ENCODE peak calls at places on chromosomes 11 and 22, in eight cellular contexts. U is transverse colon; Z is CD4-positive, CD25-positive, alpha-beta regulatory T cell; M is heart left ventricle; W is osteoblast; T is spleen; C is SJCRH30; D is PC-3. G is an unnamed sample. For H3K9me3, the result is how much of the 10 kb centered on the place peaks cover.

GRCh38 chr11:46239801-46240061 is 37.7 kb upstream of the CREB3L1 start:
- DNase-seq in T (no peak), U (no peak), W (no peak), C (no peak), D (no peak), M (no peak), Z (no peak), G (no peak)

GRCh38 chr22:10727393-10727792 is 4800.6 kb upstream of the OR11H1 start:
- DNase-seq in M (no peak), U (no peak), Z (no peak), D (no peak), T (no peak), C (no peak), W (no peak), G (no peak)

GRCh38 chr22:46370584-46371373 is 35.3 kb downstream of the TRMU start:
- DNase-seq in T (no peak), Z (no peak), D (no peak), M (peak), C (no peak), W (no peak), U (no peak), G (no peak)

GRCh38 chr11:97557399-97557798 is 1167.6 kb downstream of the JRKL start:
- DNase-seq in U (no peak), Z (no peak), W (no peak), D (peak), C (no peak), T (no peak), M (no peak), G (no peak)

GRCh38 chr22:29443861-29444431 is 5.6 kb downstream of the RFPL1 start:
- DNase-seq in D (no peak), Z (no peak), M (no peak), W (no peak), T (no peak), C (no peak), U (no peak), G (no peak)

GRCh38 chr22:49575703-49576081 is 252.0 kb downstream of the BRD1 start:
- DNase-seq in W (peak), M (no peak), D (no peak), C (no peak), T (peak), Z (no peak), U (no peak), G (no peak)

GRCh38 chr22:36816635-36817428 is at the start of gene PVALB:
- DNase-seq in D (peak), C (no peak), T (no peak), M (peak), W (peak), Z (no peak), U (no peak), G (no peak)

GRCh38 chr11:87020764-87021365 is 16.9 kb upstream of the TMEM135 start:
- DNase-seq in T (no peak), D (no peak), C (no peak), M (no peak), W (peak), Z (no peak), U (no peak), G (no peak)

GRCh38 chr11:125079878-125080530 is 16.9 kb downstream of the SLC37A2 start:
- DNase-seq in U (no peak), D (no peak), C (no peak), T (no peak), Z (no peak), W (no peak), M (no peak), G (no peak)

GRCh38 chr11:124278261-124278660 is 22.1 kb downstream of the OR8G5 start:
- DNase-seq in C (no peak), D (no peak), U (no peak), Z (no peak), M (no peak), T (no peak), W (no peak), G (no peak)

GRCh38 chr11:122703541-122704272 is 48.2 kb downstream of the UBASH3B start:
- DNase-seq in W (no peak), M (no peak), D (peak), T (no peak), U (no peak), C (no peak), Z (no peak), G (no peak)

GRCh38 chr11:119680899-119681370 is 48.1 kb downstream of the NECTIN1 start:
- DNase-seq in W (no peak), Z (no peak), D (peak), U (no peak), M (peak), C (no peak), T (no peak), G (no peak)

GRCh38 chr11:76655466-76656086 is 15.0 kb downstream of the LRRC32 start:
- DNase-seq in Z (no peak), D (no peak), T (no peak), C (no peak), U (no peak), W (peak), M (no peak), G (no peak)

GRCh38 chr11:89495951-89496350 is 4.8 kb upstream of the NOX4 start:
- DNase-seq in D (peak), W (peak), M (peak), C (peak), U (no peak), Z (no peak), T (no peak), G (no peak)

GRCh38 chr11:131146817-131147490 is 223.5 kb upstream of the NTM start:
- DNase-seq in C (no peak), W (no peak), T (no peak), M (no peak), U (no peak), Z (no peak), D (no peak), G (no peak)

GRCh38 chr11:67415501-67416304 is at the start of gene CARNS1:
- DNase-seq in U (no peak), C (no peak), W (no peak), T (peak), Z (no peak), M (no peak), D (no peak), G (no peak)

GRCh38 chr11:9075441-9076000 is 15.9 kb downstream of the SCUBE2 start:
- DNase-seq in C (peak), D (no peak), T (no peak), Z (no peak), W (no peak), M (peak), U (no peak), G (no peak)

GRCh38 chr22:28885939-28886338 is 2.6 kb downstream of the ZNRF3 start:
- DNase-seq in M (no peak), T (peak), D (peak), C (no peak), W (no peak), Z (no peak), U (peak), G (no peak)

GRCh38 chr11:4665424-4665823 is 21.6 kb downstream of the OR51E1 start:
- DNase-seq in U (no peak), T (no peak), M (no peak), Z (no peak), C (no peak), D (no peak), W (no peak), G (no peak)

GRCh38 chr11:16309226-16309625 is 47.1 kb downstream of the SOX6 start:
- DNase-seq in C (no peak), D (no peak), U (no peak), T (no peak), Z (no peak), W (no peak), M (no peak), G (no peak)

GRCh38 chr11:130369141-130369691 is 54.5 kb upstream of the ZBTB44 start:
- DNase-seq in M (no peak), C (peak), D (no peak), Z (no peak), W (no peak), U (no peak), T (no peak), G (no peak)

GRCh38 chr22:26958378-26958777 is 301.0 kb downstream of the MIAT start:
- DNase-seq in C (no peak), T (no peak), U (no peak), D (no peak), W (no peak), M (no peak), Z (no peak), G (no peak)

GRCh38 chr11:70568504-70569172 is 170.3 kb downstream of the CTTN start:
- DNase-seq in Z (no peak), D (no peak), U (peak), W (peak), C (no peak), M (peak), T (peak), G (no peak)

GRCh38 chr11:70569996-70570692 is 171.8 kb downstream of the CTTN start:
- DNase-seq in C (peak), T (peak), U (no peak), W (peak), M (no peak), Z (no peak), D (no peak), G (no peak)

GRCh38 chr11:70570693-70571395 is 172.5 kb downstream of the CTTN start:
- DNase-seq in T (peak), Z (no peak), W (peak), C (peak), D (no peak), U (no peak), M (no peak), G (no peak)

GRCh38 chr11:70567680-70568503 is 169.6 kb downstream of the CTTN start:
- DNase-seq in U (peak), W (peak), T (peak), Z (no peak), D (no peak), M (peak), C (no peak), G (no peak)

DNA sequence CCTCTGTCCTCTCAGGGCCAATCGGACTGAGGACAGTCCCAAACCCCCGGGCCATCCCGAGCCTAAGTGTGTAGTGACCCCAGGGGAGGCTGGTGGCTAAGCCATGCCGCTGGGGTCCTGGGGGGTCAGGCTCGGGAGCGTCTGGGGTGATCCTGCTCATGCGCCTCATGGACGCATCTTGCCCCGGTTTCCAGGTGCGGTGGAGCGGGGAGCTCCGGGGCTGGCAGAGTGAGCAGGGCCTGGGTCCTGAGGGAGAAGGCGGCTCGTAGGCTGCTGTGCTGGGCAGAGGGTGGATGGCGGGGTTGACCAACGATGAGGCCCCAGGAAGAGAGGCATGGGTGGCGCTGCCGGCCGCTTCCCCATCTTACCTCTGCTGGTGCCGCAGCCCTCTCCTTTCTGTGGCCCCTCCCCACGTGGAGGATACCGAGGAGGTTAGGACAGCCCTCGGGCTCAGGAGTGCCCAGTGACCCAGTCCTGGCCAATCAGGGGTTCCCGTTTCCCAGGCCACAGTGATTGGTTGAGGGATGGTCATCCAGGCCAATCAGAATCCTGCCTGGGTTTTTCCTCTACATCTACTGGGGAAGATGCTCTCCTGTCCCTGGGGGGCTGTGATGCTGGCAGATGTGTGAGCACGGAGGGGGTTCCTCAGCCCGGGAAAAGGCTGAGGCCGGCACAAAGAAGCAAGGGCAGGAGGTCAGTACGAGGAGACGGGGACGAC is 171.0 kb downstream of the CTTN start:
- DNase-seq in W (peak), M (no peak), T (peak), C (no peak), D (no peak), Z (no peak), U (no peak), G (no peak)
- H3K9me3 ChIP-seq in W (under half), M (under half), T (under half), C (under half), D (under half), Z (under half), U (under half), G (under half)

GRCh38 chr11:3370268-3370870 is 8.6 kb downstream of the ZNF195 start:
- DNase-seq in D (no peak), Z (no peak), M (no peak), W (no peak), U (no peak), T (no peak), C (no peak), G (no peak)

GRCh38 chr11:3369366-3369765 is 9.6 kb downstream of the ZNF195 start:
- DNase-seq in T (no peak), Z (no peak), W (no peak), U (no peak), D (no peak), M (no peak), C (no peak), G (no peak)

GRCh38 chr11:3367221-3367620 is 11.7 kb downstream of the ZNF195 start:
- DNase-seq in U (no peak), D (no peak), T (no peak), M (no peak), W (no peak), Z (no peak), C (no peak), G (no peak)

GRCh38 chr11:3368199-3368598 is 10.7 kb downstream of the ZNF195 start:
- DNase-seq in M (no peak), D (peak), C (no peak), Z (no peak), U (no peak), W (no peak), T (no peak), G (no peak)
- H3K9me3 ChIP-seq in M (under half), D (under half), C (under half), Z (half or more), U (under half), W (under half), T (half or more), G (under half)

GRCh38 chr11:133708547-133709051 is 136.7 kb downstream of the SPATA19 start:
- DNase-seq in M (no peak), D (no peak), C (no peak), W (no peak), U (no peak), T (no peak), Z (no peak), G (no peak)
- H3K9me3 ChIP-seq in M (under half), D (under half), C (under half), W (under half), U (under half), T (under half), Z (under half), G (under half)

GRCh38 chr11:72720047-72720446 is 32.2 kb downstream of the ARAP1 start:
- DNase-seq in D (no peak), T (no peak), C (no peak), M (peak), W (peak), Z (no peak), U (no peak), G (no peak)
- H3K9me3 ChIP-seq in D (under half), T (under half), C (under half), M (under half), W (under half), Z (under half), U (under half), G (under half)

GRCh38 chr11:114616516-114616915 is 20.9 kb upstream of the NXPE4 start:
- DNase-seq in W (no peak), C (no peak), D (no peak), M (no peak), T (no peak), Z (no peak), U (no peak), G (no peak)
- H3K9me3 ChIP-seq in W (under half), C (under half), D (under half), M (under half), T (half or more), Z (under half), U (under half), G (under half)

GRCh38 chr22:47458348-47458747 is 695.9 kb downstream of the TBC1D22A start:
- DNase-seq in C (no peak), W (no peak), Z (no peak), T (no peak), D (no peak), U (no peak), M (no peak), G (no peak)
- H3K9me3 ChIP-seq in C (under half), W (under half), Z (under half), T (under half), D (under half), U (under half), M (under half), G (under half)